ENCODE peak calls at places on chromosomes 2 and 18, in nine cellular contexts. One of them, this sample, is unnamed.

GRCh38 chr2:156986339-156986988 is 271.0 kb upstream of the GALNT5 start:
- DNase-seq in left lobe of liver: no peak
- DNase-seq in EL: no peak
- DNase-seq in activated T-cell treated with anti-CD3 and anti-CD28 coated beads, Interleukin-2, amount 50 U/mL, for 72 hours: no peak
- DNase-seq in DMS 273 treated with DMSO at 0.1 percent for 48 hours: no peak
- DNase-seq in Right ventricle myocardium inferior: no peak
- DNase-seq in left lung: no peak
- DNase-seq in tibial artery: no peak
- DNase-seq in left ventricle myocardium inferior: no peak
- DNase-seq in this sample: no peak

GRCh38 chr2:46615555-46616487 is 136.5 kb downstream of the TMEM247 start:
- DNase-seq in left lobe of liver: no peak
- DNase-seq in EL: peak; percentile 29
- DNase-seq in activated T-cell treated with anti-CD3 and anti-CD28 coated beads, Interleukin-2, amount 50 U/mL, for 72 hours: peak; percentile 12
- DNase-seq in DMS 273 treated with DMSO at 0.1 percent for 48 hours: no peak
- DNase-seq in Right ventricle myocardium inferior: peak; percentile 68
- DNase-seq in left lung: no peak
- DNase-seq in tibial artery: no peak
- DNase-seq in left ventricle myocardium inferior: no peak
- DNase-seq in this sample: peak; percentile 44

GRCh38 chr2:109016376-109016775 is 27.4 kb upstream of the EDAR start:
- DNase-seq in left lobe of liver: no peak
- DNase-seq in EL: no peak
- DNase-seq in activated T-cell treated with anti-CD3 and anti-CD28 coated beads, Interleukin-2, amount 50 U/mL, for 72 hours: no peak
- DNase-seq in DMS 273 treated with DMSO at 0.1 percent for 48 hours: no peak
- DNase-seq in Right ventricle myocardium inferior: no peak
- DNase-seq in left lung: no peak
- DNase-seq in tibial artery: no peak
- DNase-seq in left ventricle myocardium inferior: no peak
- DNase-seq in this sample: no peak

GRCh38 chr18:5868218-5868904 is 27.0 kb downstream of the TMEM200C start:
- DNase-seq in left lobe of liver: peak; percentile 71
- DNase-seq in EL: peak; percentile 48
- DNase-seq in activated T-cell treated with anti-CD3 and anti-CD28 coated beads, Interleukin-2, amount 50 U/mL, for 72 hours: peak; percentile 38
- DNase-seq in DMS 273 treated with DMSO at 0.1 percent for 48 hours: peak; percentile 66
- DNase-seq in Right ventricle myocardium inferior: no peak
- DNase-seq in left lung: peak; percentile 62
- DNase-seq in tibial artery: no peak
- DNase-seq in left ventricle myocardium inferior: peak; percentile 25
- DNase-seq in this sample: no peak

GRCh38 chr2:158464426-158465281 is 7.9 kb downstream of the PKP4 start:
- DNase-seq in left lobe of liver: no peak
- DNase-seq in EL: peak; percentile 17
- DNase-seq in activated T-cell treated with anti-CD3 and anti-CD28 coated beads, Interleukin-2, amount 50 U/mL, for 72 hours: no peak
- DNase-seq in DMS 273 treated with DMSO at 0.1 percent for 48 hours: no peak
- DNase-seq in Right ventricle myocardium inferior: no peak
- DNase-seq in left lung: no peak
- DNase-seq in tibial artery: no peak
- DNase-seq in left ventricle myocardium inferior: no peak
- DNase-seq in this sample: peak; percentile 21

GRCh38 chr2:130874512-130874911 is 37.8 kb downstream of the ARHGEF4 start:
- DNase-seq in left lobe of liver: no peak
- DNase-seq in EL: no peak
- DNase-seq in activated T-cell treated with anti-CD3 and anti-CD28 coated beads, Interleukin-2, amount 50 U/mL, for 72 hours: no peak
- DNase-seq in DMS 273 treated with DMSO at 0.1 percent for 48 hours: no peak
- DNase-seq in Right ventricle myocardium inferior: no peak
- DNase-seq in left lung: no peak
- DNase-seq in tibial artery: no peak
- DNase-seq in left ventricle myocardium inferior: no peak
- DNase-seq in this sample: no peak

GRCh38 chr2:74119912-74120825 is 27.5 kb downstream of the BOLA3 start:
- DNase-seq in left lobe of liver: peak; percentile 76
- DNase-seq in EL: peak; percentile 79
- DNase-seq in activated T-cell treated with anti-CD3 and anti-CD28 coated beads, Interleukin-2, amount 50 U/mL, for 72 hours: peak; percentile 90
- DNase-seq in DMS 273 treated with DMSO at 0.1 percent for 48 hours: peak; percentile 58
- DNase-seq in Right ventricle myocardium inferior: peak; percentile 91
- DNase-seq in left lung: peak; percentile 81
- DNase-seq in tibial artery: peak; percentile 89
- DNase-seq in left ventricle myocardium inferior: peak; percentile 82
- DNase-seq in this sample: peak; percentile 83

GRCh38 chr18:59265246-59266018 is 7.8 kb downstream of the RAX start:
- DNase-seq in left lobe of liver: no peak
- DNase-seq in EL: no peak
- DNase-seq in activated T-cell treated with anti-CD3 and anti-CD28 coated beads, Interleukin-2, amount 50 U/mL, for 72 hours: peak; percentile 62
- DNase-seq in DMS 273 treated with DMSO at 0.1 percent for 48 hours: peak; percentile 10
- DNase-seq in Right ventricle myocardium inferior: no peak
- DNase-seq in left lung: no peak
- DNase-seq in tibial artery: no peak
- DNase-seq in left ventricle myocardium inferior: no peak
- DNase-seq in this sample: no peak

GRCh38 chr2:11397513-11397912 is 53.1 kb upstream of the ROCK2 start:
- DNase-seq in left lobe of liver: no peak
- DNase-seq in EL: peak; percentile 44
- DNase-seq in activated T-cell treated with anti-CD3 and anti-CD28 coated beads, Interleukin-2, amount 50 U/mL, for 72 hours: no peak
- DNase-seq in DMS 273 treated with DMSO at 0.1 percent for 48 hours: no peak
- DNase-seq in Right ventricle myocardium inferior: no peak
- DNase-seq in left lung: no peak
- DNase-seq in tibial artery: no peak
- DNase-seq in left ventricle myocardium inferior: no peak
- DNase-seq in this sample: no peak

GRCh38 chr2:119983108-119983507 is 29.8 kb upstream of the EPB41L5 start:
- DNase-seq in left lobe of liver: no peak
- DNase-seq in EL: no peak
- DNase-seq in activated T-cell treated with anti-CD3 and anti-CD28 coated beads, Interleukin-2, amount 50 U/mL, for 72 hours: no peak
- DNase-seq in DMS 273 treated with DMSO at 0.1 percent for 48 hours: no peak
- DNase-seq in Right ventricle myocardium inferior: no peak
- DNase-seq in left lung: no peak
- DNase-seq in tibial artery: no peak
- DNase-seq in left ventricle myocardium inferior: no peak
- DNase-seq in this sample: no peak

GRCh38 chr2:96241227-96241626 is 24.6 kb downstream of the TMEM127 start:
- DNase-seq in left lobe of liver: no peak
- DNase-seq in EL: no peak
- DNase-seq in activated T-cell treated with anti-CD3 and anti-CD28 coated beads, Interleukin-2, amount 50 U/mL, for 72 hours: no peak
- DNase-seq in DMS 273 treated with DMSO at 0.1 percent for 48 hours: no peak
- DNase-seq in Right ventricle myocardium inferior: no peak
- DNase-seq in left lung: no peak
- DNase-seq in tibial artery: no peak
- DNase-seq in left ventricle myocardium inferior: no peak
- DNase-seq in this sample: no peak

GRCh38 chr18:23519725-23520124 is 16.4 kb downstream of the RMC1 start:
- DNase-seq in left lobe of liver: no peak
- DNase-seq in EL: peak; percentile 36
- DNase-seq in activated T-cell treated with anti-CD3 and anti-CD28 coated beads, Interleukin-2, amount 50 U/mL, for 72 hours: no peak
- DNase-seq in DMS 273 treated with DMSO at 0.1 percent for 48 hours: no peak
- DNase-seq in Right ventricle myocardium inferior: no peak
- DNase-seq in left lung: no peak
- DNase-seq in tibial artery: peak; percentile 37
- DNase-seq in left ventricle myocardium inferior: no peak
- DNase-seq in this sample: no peak